ENCODE peak calls at places on chromosome 9, in ten cellular contexts. One of them, this sample, is unnamed.

GRCh38 chr9:78905387-78905786 is 608.5 kb downstream of the PSAT1 start:
- DNase-seq in fibroblast of lung: no peak
- DNase-seq in smooth muscle cell of the brain vasculature: no peak
- DNase-seq in kidney tubule cell: no peak
- DNase-seq in AML-193: no peak
- DNase-seq in T-helper 22 cell: no peak
- DNase-seq in NCI-H460: no peak
- DNase-seq in NCI-H2171 treated with DMSO at 0.1 percent for 48 hours: no peak
- DNase-seq in H54: no peak
- DNase-seq in stimulated activated CD4-positive, alpha-beta T cell treated with anti-CD3 and anti-CD28 coated beads, Interleukin-4, amount 100 ng/mL, for 1 hour: no peak
- DNase-seq in this sample: no peak

GRCh38 chr9:130268521-130269131 is 3.1 kb downstream of the HMCN2 start:
- DNase-seq in NCI-H460: no peak
- DNase-seq in AML-193: peak
- DNase-seq in kidney tubule cell: no peak
- DNase-seq in H54: no peak
- DNase-seq in stimulated activated CD4-positive, alpha-beta T cell treated with anti-CD3 and anti-CD28 coated beads, Interleukin-4, amount 100 ng/mL, for 1 hour: no peak
- DNase-seq in NCI-H2171 treated with DMSO at 0.1 percent for 48 hours: peak
- DNase-seq in T-helper 22 cell: no peak
- DNase-seq in fibroblast of lung: no peak
- DNase-seq in smooth muscle cell of the brain vasculature: no peak
- DNase-seq in this sample: no peak

GRCh38 chr9:72030762-72031161 is 29.7 kb downstream of the C9orf57 start:
- DNase-seq in kidney tubule cell: no peak
- DNase-seq in H54: no peak
- DNase-seq in stimulated activated CD4-positive, alpha-beta T cell treated with anti-CD3 and anti-CD28 coated beads, Interleukin-4, amount 100 ng/mL, for 1 hour: no peak
- DNase-seq in NCI-H460: no peak
- DNase-seq in smooth muscle cell of the brain vasculature: no peak
- DNase-seq in T-helper 22 cell: no peak
- DNase-seq in fibroblast of lung: no peak
- DNase-seq in AML-193: no peak
- DNase-seq in NCI-H2171 treated with DMSO at 0.1 percent for 48 hours: no peak
- DNase-seq in this sample: no peak

GRCh38 chr9:123445116-123445515 is 89.1 kb downstream of the CRB2 start:
- DNase-seq in fibroblast of lung: no peak
- DNase-seq in AML-193: no peak
- DNase-seq in stimulated activated CD4-positive, alpha-beta T cell treated with anti-CD3 and anti-CD28 coated beads, Interleukin-4, amount 100 ng/mL, for 1 hour: no peak
- DNase-seq in NCI-H460: no peak
- DNase-seq in smooth muscle cell of the brain vasculature: no peak
- DNase-seq in H54: no peak
- DNase-seq in NCI-H2171 treated with DMSO at 0.1 percent for 48 hours: no peak
- DNase-seq in T-helper 22 cell: no peak
- DNase-seq in kidney tubule cell: no peak
- DNase-seq in this sample: no peak

GRCh38 chr9:116656977-116657376 is 30.1 kb upstream of the TRIM32 start:
- DNase-seq in kidney tubule cell: no peak
- DNase-seq in fibroblast of lung: peak
- DNase-seq in stimulated activated CD4-positive, alpha-beta T cell treated with anti-CD3 and anti-CD28 coated beads, Interleukin-4, amount 100 ng/mL, for 1 hour: no peak
- DNase-seq in NCI-H460: no peak
- DNase-seq in NCI-H2171 treated with DMSO at 0.1 percent for 48 hours: no peak
- DNase-seq in smooth muscle cell of the brain vasculature: no peak
- DNase-seq in AML-193: no peak
- DNase-seq in T-helper 22 cell: no peak
- DNase-seq in H54: no peak
- DNase-seq in this sample: no peak

GRCh38 chr9:31519011-31519410 is 865.4 kb upstream of the ACO1 start:
- DNase-seq in H54: no peak
- DNase-seq in T-helper 22 cell: no peak
- DNase-seq in fibroblast of lung: no peak
- DNase-seq in AML-193: no peak
- DNase-seq in NCI-H2171 treated with DMSO at 0.1 percent for 48 hours: peak
- DNase-seq in smooth muscle cell of the brain vasculature: no peak
- DNase-seq in stimulated activated CD4-positive, alpha-beta T cell treated with anti-CD3 and anti-CD28 coated beads, Interleukin-4, amount 100 ng/mL, for 1 hour: peak
- DNase-seq in kidney tubule cell: peak
- DNase-seq in NCI-H460: no peak
- DNase-seq in this sample: no peak

GRCh38 chr9:12697719-12698118 is 4.5 kb downstream of the TYRP1 start:
- DNase-seq in AML-193: no peak
- DNase-seq in T-helper 22 cell: no peak
- DNase-seq in H54: no peak
- DNase-seq in stimulated activated CD4-positive, alpha-beta T cell treated with anti-CD3 and anti-CD28 coated beads, Interleukin-4, amount 100 ng/mL, for 1 hour: no peak
- DNase-seq in fibroblast of lung: peak
- DNase-seq in NCI-H460: no peak
- DNase-seq in smooth muscle cell of the brain vasculature: no peak
- DNase-seq in NCI-H2171 treated with DMSO at 0.1 percent for 48 hours: no peak
- DNase-seq in kidney tubule cell: no peak
- DNase-seq in this sample: no peak

GRCh38 chr9:78930281-78930680 is 633.4 kb downstream of the PSAT1 start:
- DNase-seq in NCI-H460: no peak
- DNase-seq in AML-193: no peak
- DNase-seq in stimulated activated CD4-positive, alpha-beta T cell treated with anti-CD3 and anti-CD28 coated beads, Interleukin-4, amount 100 ng/mL, for 1 hour: no peak
- DNase-seq in smooth muscle cell of the brain vasculature: no peak
- DNase-seq in H54: no peak
- DNase-seq in NCI-H2171 treated with DMSO at 0.1 percent for 48 hours: no peak
- DNase-seq in kidney tubule cell: no peak
- DNase-seq in fibroblast of lung: no peak
- DNase-seq in T-helper 22 cell: no peak
- DNase-seq in this sample: no peak

This sample was measured in COLO829.